ENCODE peak calls at places on chromosomes 16 and 17, in eight cellular contexts. J is A673; U is keratinocyte; P is PC-9; Z is CD8-positive, alpha-beta T cell; T is esophagus squamous epithelium; H is ovary; N is heart right ventricle. E is an unnamed sample. For H3K4me1, the result is how much of the 10 kb centered on the place peaks cover.

GRCh38 chr16:6189216-6189615 is 1091.6 kb upstream of the EEF2KMT start:
- DNase-seq in J (no peak), U (no peak), P (no peak), Z (no peak), T (no peak), H (no peak), N (no peak), E (no peak)

GRCh38 chr17:65800655-65801054 is 239.2 kb upstream of the AXIN2 start:
- DNase-seq in J (no peak), U (no peak), P (no peak), Z (no peak), T (no peak), H (no peak), N (no peak), E (no peak)

GRCh38 chr17:63925615-63926014 is 6.5 kb downstream of the CD79B start:
- DNase-seq in J (no peak), U (no peak), P (no peak), Z (no peak), T (no peak), H (no peak), N (no peak), E (no peak)

GRCh38 chr17:11651089-11651488 is 52.8 kb downstream of the DNAH9 start:
- DNase-seq in J (no peak), U (no peak), P (no peak), Z (no peak), T (no peak), H (no peak), N (no peak), E (no peak)

GRCh38 chr16:1723450-1724147 is 17.6 kb downstream of the MAPK8IP3 start:
- DNase-seq in J (peak), U (no peak), P (no peak), Z (no peak), T (no peak), H (no peak), N (no peak), E (no peak)

GRCh38 chr16:71467810-71468209 is 5.8 kb upstream of the ZNF23 start:
- DNase-seq in J (peak), U (no peak), P (no peak), Z (peak), T (no peak), H (peak), N (peak), E (peak)

GRCh38 chr17:38572292-38572664 is 33.5 kb downstream of the SRCIN1 start:
- DNase-seq in J (no peak), U (no peak), P (no peak), Z (no peak), T (no peak), H (no peak), N (no peak), E (no peak)

GRCh38 chr17:7956208-7956965 is 24.4 kb downstream of the CNTROB start:
- DNase-seq in J (no peak), U (no peak), P (no peak), Z (no peak), T (no peak), H (no peak), N (peak), E (no peak)

GRCh38 chr17:28327031-28327607 is 8.1 kb downstream of the TMEM97 start:
- DNase-seq in J (no peak), U (no peak), P (no peak), Z (no peak), T (no peak), H (no peak), N (no peak), E (no peak)

GRCh38 chr16:85157813-85158701 is 45.8 kb upstream of the CIBAR2 start:
- DNase-seq in J (peak), U (no peak), P (peak), Z (no peak), T (no peak), H (no peak), N (no peak), E (no peak)

GRCh38 chr17:18185391-18185790 is 1.8 kb downstream of the ALKBH5 start:
- DNase-seq in J (peak), U (no peak), P (no peak), Z (no peak), T (no peak), H (no peak), N (no peak), E (no peak)

GRCh38 chr17:18185832-18186231 is 2.2 kb downstream of the ALKBH5 start:
- DNase-seq in J (no peak), U (no peak), P (no peak), Z (no peak), T (no peak), H (no peak), N (no peak), E (no peak)

GRCh38 chr17:18186271-18186982 is 2.8 kb downstream of the ALKBH5 start:
- DNase-seq in J (no peak), U (no peak), P (no peak), Z (no peak), T (no peak), H (no peak), N (no peak), E (no peak)

GRCh38 chr17:18187816-18188761 is 4.5 kb downstream of the ALKBH5 start:
- DNase-seq in J (no peak), U (no peak), P (no peak), Z (no peak), T (no peak), H (no peak), N (peak), E (no peak)

GRCh38 chr17:18187226-18187625 is 3.6 kb downstream of the ALKBH5 start:
- DNase-seq in J (no peak), U (no peak), P (no peak), Z (no peak), T (no peak), H (no peak), N (no peak), E (no peak)
- H3K4me1 ChIP-seq in J (under half), U (under half), P (under half), Z (half or more), T (half or more), H (under half), N (under half), E (under half)

DNA sequence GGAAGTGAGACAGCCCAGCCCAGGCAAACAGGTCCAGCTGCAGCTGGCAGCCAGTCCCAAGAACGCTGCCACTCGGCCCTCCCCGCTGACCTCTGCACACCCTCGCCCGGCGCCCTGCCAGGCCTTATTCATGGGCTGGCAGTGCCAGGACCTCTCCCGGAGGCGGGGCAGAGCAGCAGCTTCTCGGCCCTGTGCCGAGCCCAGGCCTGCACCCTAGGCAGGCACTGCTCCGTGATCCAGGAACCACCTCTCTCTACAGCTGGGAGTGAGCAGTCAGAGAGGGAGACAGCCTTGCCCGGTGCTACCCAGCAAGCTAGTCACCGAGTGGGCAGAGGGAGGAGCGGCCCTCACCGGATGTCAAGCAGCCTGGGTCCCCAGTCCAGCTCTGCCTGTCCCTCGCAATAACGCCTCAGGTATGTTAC is 79.9 kb upstream of the CBX4 start:
- DNase-seq in J (no peak), U (no peak), P (peak), Z (no peak), T (no peak), H (peak), N (peak), E (no peak)
- H3K4me3 ChIP-seq in J (no peak), U (no peak), P (no peak), Z (no peak), T (peak), H (no peak), N (no peak), E (no peak)

DNA sequence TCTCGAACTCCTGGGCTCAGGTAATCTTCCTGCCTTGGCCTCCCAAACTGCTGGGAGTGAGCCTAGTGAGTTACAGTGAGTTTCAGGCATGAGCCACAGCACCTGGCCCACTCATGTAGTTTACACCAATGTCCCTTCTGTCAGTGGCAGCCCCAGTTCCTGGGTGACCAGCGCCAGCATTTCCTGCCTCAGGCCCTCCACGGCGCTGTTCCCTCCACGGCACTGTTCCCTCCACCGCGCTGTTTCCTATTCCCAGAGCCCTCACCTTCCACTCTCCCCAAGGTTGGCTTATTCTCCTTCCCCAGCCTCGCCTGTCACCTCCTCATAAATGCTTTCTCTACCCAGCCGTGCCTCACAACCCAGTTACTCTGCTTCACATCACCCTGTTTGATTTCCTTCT is 32.6 kb downstream of the ITGAE start:
- DNase-seq in J (no peak), U (no peak), P (no peak), Z (no peak), T (no peak), H (no peak), N (no peak), E (no peak)
- H3K4me1 ChIP-seq in J (under half), U (under half), P (under half), Z (half or more), T (under half), H (under half), N (under half), E (under half)

DNA sequence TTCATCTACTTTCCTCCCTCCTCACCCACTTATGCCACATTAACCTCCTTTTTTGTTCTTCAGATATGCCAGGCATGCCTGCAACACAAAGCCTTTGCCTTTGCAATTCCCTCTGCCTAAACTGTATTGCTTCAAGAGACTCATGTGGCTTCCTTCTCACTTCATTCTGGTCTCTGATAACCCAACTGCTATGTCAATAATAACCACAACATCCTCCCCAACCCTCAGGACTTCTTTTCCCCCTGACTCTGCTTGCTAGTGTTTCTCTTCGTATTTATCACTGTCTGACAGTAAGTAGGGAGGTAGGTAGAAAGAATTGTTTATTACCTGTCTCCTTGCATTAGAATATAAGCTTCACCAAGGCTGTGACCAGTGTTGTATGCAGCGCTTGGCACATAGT is 22.4 kb downstream of the RBL2 start:
- DNase-seq in J (no peak), U (no peak), P (no peak), Z (no peak), T (no peak), H (no peak), N (no peak), E (no peak)
- H3K4me3 ChIP-seq in J (no peak), U (no peak), P (no peak), Z (peak), T (no peak), H (no peak), N (no peak), E (no peak)

DNA sequence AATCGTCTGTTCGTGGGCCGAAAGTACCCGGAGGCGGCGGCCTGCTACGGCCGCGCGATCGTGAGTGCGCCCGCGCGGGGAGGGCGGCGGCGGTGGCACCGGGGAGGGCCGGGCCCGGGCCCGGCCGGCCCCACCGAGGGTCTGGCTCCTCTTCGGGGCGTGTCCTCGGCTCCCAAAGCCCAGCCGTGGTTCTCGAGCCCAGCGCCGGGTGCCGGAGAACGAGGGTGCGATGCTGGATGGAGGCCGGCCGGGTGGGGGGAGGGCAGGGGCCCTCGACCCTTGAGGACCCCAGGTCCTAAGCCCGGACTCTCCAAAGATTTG is 375 bp downstream of the STUB1 start:
- DNase-seq in J (no peak), U (no peak), P (no peak), Z (no peak), T (no peak), H (no peak), N (no peak), E (no peak)
- H3K4me1 ChIP-seq in J (under half), U (under half), P (under half), Z (under half), T (half or more), H (under half), N (under half), E (under half)

GRCh38 chr17:78937561-78937960 is 12.4 kb upstream of the TIMP2 start:
- DNase-seq in J (no peak), U (no peak), P (no peak), Z (no peak), T (no peak), H (no peak), N (no peak), E (no peak)

GRCh38 chr17:78935419-78936323 is 10.5 kb upstream of the TIMP2 start:
- DNase-seq in J (peak), U (no peak), P (no peak), Z (no peak), T (no peak), H (peak), N (no peak), E (peak)

GRCh38 chr17:78933025-78933958 is 8.1 kb upstream of the TIMP2 start:
- DNase-seq in J (no peak), U (peak), P (peak), Z (no peak), T (no peak), H (peak), N (no peak), E (peak)

GRCh38 chr17:78934681-78935418 is 9.7 kb upstream of the TIMP2 start:
- DNase-seq in J (no peak), U (no peak), P (no peak), Z (no peak), T (no peak), H (no peak), N (no peak), E (no peak)

GRCh38 chr17:78933959-78934568 is 8.9 kb upstream of the TIMP2 start:
- DNase-seq in J (peak), U (no peak), P (peak), Z (no peak), T (peak), H (peak), N (peak), E (peak)
- H3K4me3 ChIP-seq in J (no peak), U (no peak), P (peak), Z (no peak), T (peak), H (peak), N (no peak), E (peak)

DNA sequence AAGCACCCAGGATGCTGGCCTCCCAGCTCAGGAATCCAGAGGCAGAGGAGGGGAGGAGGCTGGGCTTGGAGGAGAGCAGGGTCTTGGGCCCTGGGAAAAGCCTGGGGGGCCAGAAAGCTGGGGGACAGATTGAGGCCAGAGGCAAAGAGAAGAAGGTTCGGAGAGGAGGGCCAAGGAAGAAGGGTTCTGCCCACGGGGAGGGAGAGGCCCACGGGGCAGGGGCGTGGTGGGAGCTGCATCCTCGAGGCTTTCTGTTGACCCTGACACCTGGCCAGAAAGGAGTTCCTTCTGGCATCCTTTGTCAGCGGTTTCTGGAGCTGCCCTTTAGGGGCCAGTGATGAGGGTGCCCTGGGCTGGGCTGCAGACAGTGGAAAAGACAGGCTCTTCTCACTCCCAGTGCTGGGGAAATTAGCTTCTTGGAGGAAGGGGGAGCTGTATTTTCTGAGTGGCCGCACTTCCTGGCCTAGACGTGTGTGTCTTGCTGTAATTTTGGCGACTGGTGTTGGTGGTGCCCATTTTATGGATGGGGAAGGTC is 308.7 kb downstream of the SEC14L1 start:
- DNase-seq in J (no peak), U (no peak), P (no peak), Z (no peak), T (no peak), H (no peak), N (no peak), E (no peak)
- H3K4me1 ChIP-seq in J (under half), U (half or more), P (under half), Z (half or more), T (half or more), H (under half), N (half or more), E (half or more)

E was measured in SJSA1.